ENCODE peak calls at places on chromosomes 1 and 21, in seven cellular contexts. N, B, L, X, J, Y and E are unnamed samples.

GRCh38 chr1:89692601-89693503 is 59.9 kb downstream of the LRRC8C start:
- DNase-seq in N (no peak), B (peak), L (peak), X (no peak), J (peak), Y (no peak), E (no peak)

GRCh38 chr1:43233631-43234030 is 36.2 kb upstream of the TMEM125 start:
- DNase-seq in N (no peak), B (no peak), L (no peak), X (no peak), J (no peak), Y (no peak), E (no peak)

GRCh38 chr21:41375875-41376274 is 14.0 kb downstream of the MX2 start:
- DNase-seq in N (no peak), B (no peak), L (no peak), X (no peak), J (no peak), Y (no peak), E (no peak)

GRCh38 chr1:12152106-12152891 is 14.5 kb upstream of the TNFRSF1B start:
- DNase-seq in N (no peak), B (no peak), L (no peak), X (no peak), J (peak), Y (no peak), E (no peak)

GRCh38 chr1:51558375-51558924 is 39.4 kb upstream of the EPS15 start:
- DNase-seq in N (no peak), B (no peak), L (no peak), X (no peak), J (no peak), Y (no peak), E (no peak)

GRCh38 chr1:9890224-9890731 is 19.8 kb downstream of the CTNNBIP1 start:
- DNase-seq in N (no peak), B (no peak), L (no peak), X (no peak), J (no peak), Y (peak), E (no peak)

GRCh38 chr1:91885716-91886506 is at the start of gene TGFBR3:
- DNase-seq in N (peak), B (peak), L (peak), X (peak), J (no peak), Y (peak), E (peak)

GRCh38 chr1:75423136-75423535 is 187.8 kb downstream of the SLC44A5 start:
- DNase-seq in N (no peak), B (no peak), L (no peak), X (no peak), J (no peak), Y (no peak), E (no peak)

GRCh38 chr21:33685613-33686197 is 43.4 kb downstream of the ITSN1 start:
- DNase-seq in N (no peak), B (no peak), L (no peak), X (no peak), J (no peak), Y (peak), E (no peak)

GRCh38 chr1:4711191-4711915 is 56.9 kb downstream of the AJAP1 start:
- DNase-seq in N (no peak), B (no peak), L (no peak), X (no peak), J (no peak), Y (no peak), E (no peak)

GRCh38 chr1:21216835-21217811 is 40.4 kb upstream of the EIF4G3 start:
- DNase-seq in N (peak), B (no peak), L (no peak), X (peak), J (peak), Y (no peak), E (peak)

GRCh38 chr1:53183277-53183990 is 13.2 kb upstream of the CPT2 start:
- DNase-seq in N (no peak), B (no peak), L (no peak), X (no peak), J (no peak), Y (no peak), E (no peak)

GRCh38 chr1:52603680-52604501 is 1.7 kb downstream of the GPX7 start:
- DNase-seq in N (no peak), B (no peak), L (no peak), X (no peak), J (no peak), Y (no peak), E (no peak)

GRCh38 chr1:51927029-51927428 is 48.5 kb upstream of the NRDC start:
- DNase-seq in N (no peak), B (no peak), L (no peak), X (no peak), J (no peak), Y (no peak), E (no peak)

GRCh38 chr1:235888119-235888643 is 21.5 kb upstream of the LYST start:
- DNase-seq in N (peak), B (no peak), L (no peak), X (no peak), J (no peak), Y (no peak), E (peak)

GRCh38 chr1:172154571-172154970 is 265.9 kb upstream of the C1orf105 start:
- DNase-seq in N (peak), B (no peak), L (no peak), X (no peak), J (no peak), Y (peak), E (peak)

GRCh38 chr1:224180783-224181452 is 2.1 kb upstream of the DEGS1 start:
- DNase-seq in N (no peak), B (no peak), L (no peak), X (no peak), J (peak), Y (no peak), E (no peak)

GRCh38 chr1:67818725-67819301 is 14.5 kb downstream of the GNG12 start:
- DNase-seq in N (no peak), B (no peak), L (no peak), X (no peak), J (no peak), Y (no peak), E (no peak)

GRCh38 chr1:63662846-63663245 is 69.6 kb downstream of the PGM1 start:
- DNase-seq in N (no peak), B (no peak), L (no peak), X (no peak), J (no peak), Y (no peak), E (no peak)

GRCh38 chr21:35775778-35776515 is 284.4 kb downstream of the SETD4 start:
- DNase-seq in N (no peak), B (no peak), L (no peak), X (no peak), J (no peak), Y (no peak), E (no peak)

GRCh38 chr1:53892911-53893310 is 1.1 kb upstream of the DIO1 start:
- DNase-seq in N (no peak), B (peak), L (peak), X (no peak), J (no peak), Y (no peak), E (no peak)

GRCh38 chr21:33854604-33855003 is 61.0 kb downstream of the ATP5PO start:
- DNase-seq in N (no peak), B (no peak), L (no peak), X (no peak), J (no peak), Y (no peak), E (no peak)

GRCh38 chr21:38979271-38980196 is 173.8 kb downstream of the ETS2 start:
- DNase-seq in N (no peak), B (no peak), L (no peak), X (no peak), J (no peak), Y (no peak), E (no peak)

GRCh38 chr1:32870615-32871363 is at the start of gene FNDC5:
- DNase-seq in N (no peak), B (no peak), L (no peak), X (no peak), J (no peak), Y (no peak), E (no peak)

GRCh38 chr1:118504867-118505266 is 319.8 kb upstream of the SPAG17 start:
- DNase-seq in N (no peak), B (no peak), L (no peak), X (no peak), J (no peak), Y (no peak), E (no peak)

GRCh38 chr1:155455588-155456195 is 106.9 kb downstream of the ASH1L start:
- DNase-seq in N (no peak), B (no peak), L (no peak), X (no peak), J (no peak), Y (no peak), E (no peak)

GRCh38 chr21:15706686-15707085 is 23.1 kb upstream of the USP25 start:
- DNase-seq in N (no peak), B (no peak), L (no peak), X (no peak), J (no peak), Y (peak), E (no peak)

GRCh38 chr1:15080328-15081033 is 73.1 kb upstream of the TMEM51 start:
- DNase-seq in N (no peak), B (no peak), L (no peak), X (no peak), J (no peak), Y (no peak), E (peak)

GRCh38 chr1:168430348-168430747 is 113.4 kb downstream of the XCL2 start:
- DNase-seq in N (no peak), B (no peak), L (no peak), X (no peak), J (no peak), Y (no peak), E (no peak)

GRCh38 chr1:183533617-183534174 is 56.6 kb downstream of the NCF2 start:
- DNase-seq in N (no peak), B (peak), L (no peak), X (no peak), J (no peak), Y (no peak), E (no peak)

GRCh38 chr1:11059166-11059989 is 440 bp downstream of the SRM start:
- DNase-seq in N (no peak), B (no peak), L (no peak), X (no peak), J (peak), Y (no peak), E (no peak)

GRCh38 chr1:210770396-210770984 is 363.5 kb downstream of the KCNH1 start:
- DNase-seq in N (no peak), B (no peak), L (no peak), X (no peak), J (no peak), Y (no peak), E (no peak)

GRCh38 chr1:5686925-5687706 is 305.1 kb downstream of the NPHP4 start:
- DNase-seq in N (no peak), B (no peak), L (no peak), X (no peak), J (no peak), Y (no peak), E (no peak)

GRCh38 chr1:164590592-164590991 is 31.6 kb downstream of the PBX1 start:
- DNase-seq in N (no peak), B (no peak), L (no peak), X (no peak), J (no peak), Y (no peak), E (no peak)

GRCh38 chr21:14748662-14749061 is 202.5 kb upstream of the SAMSN1 start:
- DNase-seq in N (no peak), B (no peak), L (no peak), X (no peak), J (no peak), Y (no peak), E (no peak)

GRCh38 chr1:15260418-15261154 is 13.6 kb downstream of the FHAD1 start:
- DNase-seq in N (no peak), B (no peak), L (no peak), X (no peak), J (no peak), Y (no peak), E (no peak)